ENCODE peak calls at places on chromosomes 5 and 9, in six cellular contexts. O, Q, B, V, F and X are unnamed samples.

GRCh38 chr5:142655339-142656267 is 30.3 kb downstream of the FGF1 start:
- DNase-seq in O (no peak), Q (no peak), B (peak; percentile 87), V (peak; percentile 84), F (peak; percentile 74), X (peak; percentile 92)

GRCh38 chr9:116706310-116707290 is 19.5 kb downstream of the TRIM32 start:
- DNase-seq in O (no peak), Q (no peak), B (no peak), V (no peak), F (no peak), X (no peak)

GRCh38 chr5:170632985-170633234 is 129.1 kb downstream of the KCNIP1 start:
- DNase-seq in O (no peak), Q (peak; percentile 83), B (peak; percentile 87), V (peak; percentile 60), F (no peak), X (peak; percentile 83)

GRCh38 chr5:7412369-7412768 is 16.4 kb downstream of the ADCY2 start:
- DNase-seq in O (no peak), Q (no peak), B (no peak), V (peak; percentile 55), F (peak; percentile 93), X (no peak)

GRCh38 chr5:32110081-32110696 is 63.9 kb downstream of the GOLPH3 start:
- DNase-seq in O (no peak), Q (no peak), B (no peak), V (no peak), F (no peak), X (no peak)

GRCh38 chr9:134592018-134592818 is 49.4 kb upstream of the COL5A1 start:
- DNase-seq in O (peak; percentile 78), Q (peak; percentile 88), B (no peak), V (peak; percentile 74), F (peak; percentile 73), X (peak; percentile 79)

GRCh38 chr5:53777864-53778618 is 217.6 kb downstream of the NDUFS4 start:
- DNase-seq in O (no peak), Q (no peak), B (no peak), V (no peak), F (no peak), X (no peak)

GRCh38 chr5:75756191-75756590 is 39.0 kb upstream of the POC5 start:
- DNase-seq in O (no peak), Q (no peak), B (no peak), V (no peak), F (no peak), X (no peak)

GRCh38 chr5:100496296-100496695 is 38.9 kb upstream of the FAM174A start:
- DNase-seq in O (no peak), Q (no peak), B (no peak), V (no peak), F (no peak), X (no peak)

GRCh38 chr9:81320909-81321482 is 368.4 kb downstream of the TLE1 start:
- DNase-seq in O (no peak), Q (no peak), B (no peak), V (no peak), F (no peak), X (no peak)

GRCh38 chr9:131203438-131204219 is 72.7 kb downstream of the FAM78A start:
- DNase-seq in O (no peak), Q (no peak), B (peak; percentile 45), V (no peak), F (no peak), X (no peak)

GRCh38 chr5:127031863-127032232 is 1.5 kb upstream of the MARCHF3 start:
- DNase-seq in O (no peak), Q (no peak), B (no peak), V (no peak), F (no peak), X (no peak)

GRCh38 chr5:71596169-71596568 is 9.0 kb downstream of the MCCC2 start:
- DNase-seq in O (no peak), Q (no peak), B (no peak), V (no peak), F (no peak), X (no peak)

GRCh38 chr5:39717186-39717897 is 292.6 kb upstream of the DAB2 start:
- DNase-seq in O (peak; percentile 39), Q (no peak), B (no peak), V (no peak), F (no peak), X (no peak)

GRCh38 chr5:179870403-179870903 is 11.8 kb upstream of the MRNIP start:
- DNase-seq in O (no peak), Q (peak; percentile 77), B (peak; percentile 79), V (peak; percentile 68), F (peak; percentile 68), X (no peak)

GRCh38 chr9:27292646-27293045 is 4.3 kb downstream of the EQTN start:
- DNase-seq in O (peak; percentile 27), Q (no peak), B (peak; percentile 28), V (peak; percentile 40), F (peak; percentile 21), X (no peak)

GRCh38 chr9:86303316-86303975 is 21.1 kb upstream of the ISCA1 start:
- DNase-seq in O (no peak), Q (no peak), B (no peak), V (no peak), F (no peak), X (no peak)

DNA sequence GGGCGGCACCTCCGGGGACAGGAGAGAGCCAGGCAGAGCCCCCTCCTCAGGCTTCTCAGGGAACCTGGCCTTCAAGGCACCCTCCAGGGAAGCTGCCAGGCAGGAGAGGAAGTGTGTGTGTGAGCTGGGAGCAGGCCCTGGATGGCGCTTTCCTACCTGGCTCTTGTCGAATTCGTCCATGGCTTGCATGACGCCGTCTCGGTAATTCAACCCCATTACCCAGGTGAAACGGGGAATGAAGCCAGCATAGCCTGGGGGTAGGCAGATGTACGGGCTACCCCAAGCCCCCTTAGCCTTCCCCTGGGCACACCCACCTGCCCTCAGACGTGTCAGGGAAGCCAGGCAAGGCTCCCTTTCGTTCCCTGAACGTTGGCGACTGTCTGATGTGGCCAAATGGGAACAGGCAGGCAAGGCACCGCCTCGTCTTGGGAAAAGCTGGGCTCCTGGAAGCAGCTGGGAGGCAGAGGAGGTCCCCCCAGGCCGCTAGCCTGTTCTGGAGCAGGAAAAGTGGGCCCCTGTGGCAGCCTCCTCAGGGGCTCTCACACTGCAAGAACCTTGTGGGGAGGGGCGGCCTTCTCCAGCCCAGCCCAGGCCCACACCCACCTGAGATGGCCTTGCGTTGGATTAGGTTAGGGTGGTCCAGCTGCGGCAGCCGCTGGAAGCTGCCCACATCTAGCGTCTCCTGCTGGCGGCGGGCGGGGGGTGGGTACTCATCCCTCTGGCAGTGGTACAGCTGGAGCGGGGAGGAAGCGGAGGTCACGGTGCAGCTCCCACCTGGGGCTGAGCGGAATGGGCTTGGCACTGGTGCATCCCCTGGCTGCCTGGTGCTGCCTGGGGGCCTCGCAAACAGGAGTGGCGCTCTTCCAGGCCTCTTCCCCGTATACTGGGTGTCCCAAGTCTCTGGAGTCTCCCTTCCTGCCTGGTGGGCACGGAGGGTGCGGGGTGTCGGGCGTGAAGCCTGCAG is 3.7 kb downstream of the TUBB4B start:
- DNase-seq in O (no peak), Q (no peak), B (peak; percentile 31), V (no peak), F (no peak), X (no peak)
- TF ChIP-seq CTCF in O (no peak), Q (no peak), B (peak; percentile 6), V (no peak), F (no peak), X (no peak)

GRCh38 chr5:34562791-34563190 is 93.3 kb upstream of the RAI14 start:
- DNase-seq in O (no peak), Q (no peak), B (no peak), V (no peak), F (no peak), X (no peak)
- TF ChIP-seq CTCF in O (no peak), Q (no peak), B (no peak), V (no peak), F (no peak), X (no peak)

GRCh38 chr5:114678778-114679177 is 316.9 kb downstream of the KCNN2 start:
- DNase-seq in O (no peak), Q (no peak), B (no peak), V (no peak), F (no peak), X (no peak)
- TF ChIP-seq CTCF in O (no peak), Q (no peak), B (no peak), V (no peak), F (no peak), X (no peak)

DNA sequence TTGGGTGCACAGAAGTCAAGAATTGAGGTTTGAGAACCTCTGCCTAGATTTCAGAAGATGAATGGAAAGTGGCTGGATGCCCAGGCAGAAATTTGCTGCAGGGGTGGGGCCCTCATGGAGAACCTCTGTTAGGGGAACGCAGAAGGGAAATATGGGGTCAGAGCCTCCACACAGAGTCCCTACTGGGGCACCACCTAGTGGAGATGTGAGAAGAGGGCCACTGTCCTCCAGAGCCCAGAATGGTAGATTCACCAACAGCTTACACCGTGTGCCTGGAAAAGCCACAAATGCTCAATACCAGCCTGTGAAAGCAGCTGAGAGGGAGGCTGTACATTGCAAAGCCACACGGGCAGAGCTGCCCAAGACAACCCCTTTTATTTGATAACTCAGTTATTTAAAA is 383.5 kb downstream of the TLE4 start:
- DNase-seq in O (no peak), Q (no peak), B (no peak), V (no peak), F (no peak), X (no peak)
- TF ChIP-seq CTCF in O (peak; percentile 44), Q (peak; percentile 50), B (no peak), V (peak; percentile 21), F (no peak), X (no peak)

GRCh38 chr5:145856285-145856818 is 16.5 kb downstream of the GRXCR2 start:
- DNase-seq in O (no peak), Q (no peak), B (peak; percentile 73), V (peak; percentile 43), F (peak; percentile 14), X (peak; percentile 38)
- TF ChIP-seq CTCF in O (no peak), Q (peak; percentile 21), B (no peak), V (no peak), F (no peak), X (peak; percentile 27)